ENCODE peak calls at places on chromosomes 6 and 20, in four cellular contexts. E, U, M and G are unnamed samples.
A peak's percentile ranks its signal among the peaks of the same experiment; 100 is the strongest.

GRCh38 chr20:11130554-11131166 is 456.9 kb upstream of the JAG1 start:
- DNase-seq in E (no peak), U (no peak), M (no peak), G (no peak)

GRCh38 chr6:141169419-141169818 is 963.3 kb upstream of the GJE1 start:
- DNase-seq in E (no peak), U (no peak), M (no peak), G (peak; percentile 61)

GRCh38 chr6:37985355-37985754 is 165.8 kb downstream of the ZFAND3 start:
- DNase-seq in E (no peak), U (no peak), M (peak; percentile 68), G (no peak)

GRCh38 chr6:169075211-169075621 is 178.4 kb downstream of the THBS2 start:
- DNase-seq in E (no peak), U (no peak), M (peak; percentile 83), G (peak; percentile 94)

GRCh38 chr6:26272171-26272631 is 92.8 kb upstream of the BTN3A2 start:
- DNase-seq in E (peak; percentile 54), U (peak; percentile 94), M (peak; percentile 48), G (no peak)

GRCh38 chr20:47727170-47727880 is 58.0 kb downstream of the SULF2 start:
- DNase-seq in E (no peak), U (peak; percentile 94), M (peak; percentile 100), G (no peak)

GRCh38 chr6:21135484-21136005 is 458.0 kb upstream of the SOX4 start:
- DNase-seq in E (no peak), U (no peak), M (no peak), G (no peak)

GRCh38 chr6:85579581-85579980 is 14.1 kb downstream of the SNX14 start:
- DNase-seq in E (no peak), U (no peak), M (no peak), G (no peak)

GRCh38 chr20:51749674-51750036 is 18.5 kb downstream of the ATP9A start:
- DNase-seq in E (no peak), U (no peak), M (no peak), G (peak; percentile 45)

GRCh38 chr6:150070236-150070860 is 1.4 kb upstream of the ULBP3 start:
- DNase-seq in E (no peak), U (peak; percentile 78), M (no peak), G (no peak)

GRCh38 chr6:132087391-132087790 is 136.2 kb upstream of the CCN2 start:
- DNase-seq in E (peak; percentile 24), U (no peak), M (no peak), G (no peak)

GRCh38 chr6:142011156-142011555 is 121.6 kb upstream of the GJE1 start:
- DNase-seq in E (no peak), U (no peak), M (no peak), G (peak; percentile 26)

GRCh38 chr6:79947191-79948173 is at the start of gene ELOVL4:
- DNase-seq in E (peak; percentile 97), U (peak; percentile 78), M (peak; percentile 23), G (peak; percentile 57)